ENCODE peak calls at places on chromosomes 11 and 22, in six cellular contexts. W is COR-L47, N is mucosa of descending colon, B is NCI-H774, O is posterior cingulate gyrus, C is RCC 7860. R is an unnamed sample.

GRCh38 chr11:96335389-96335788 is 7.6 kb downstream of the MAML2 start:
- DNase-seq in W (no peak), N (no peak), B (no peak), O (no peak), C (no peak), R (no peak)

GRCh38 chr11:114256176-114256897 is 39.9 kb upstream of the NNMT start:
- DNase-seq in W (no peak), N (no peak), B (no peak), O (no peak), C (no peak), R (no peak)

GRCh38 chr22:26587991-26588613 is 1.8 kb downstream of the TPST2 start:
- DNase-seq in W (no peak), N (no peak), B (no peak), O (no peak), C (no peak), R (no peak)

GRCh38 chr11:103359221-103359620 is 250.0 kb downstream of the DYNC2H1 start:
- DNase-seq in W (no peak), N (no peak), B (no peak), O (no peak), C (no peak), R (no peak)

GRCh38 chr22:44718418-44718817 is 16.4 kb downstream of the PRR5 start:
- DNase-seq in W (no peak), N (no peak), B (no peak), O (no peak), C (no peak), R (no peak)

GRCh38 chr11:77140231-77140959 is 12.3 kb downstream of the MYO7A start:
- DNase-seq in W (no peak), N (no peak), B (no peak), O (no peak), C (no peak), R (no peak)

GRCh38 chr11:133052537-133052936 is 479.8 kb downstream of the OPCML start:
- DNase-seq in W (no peak), N (no peak), B (no peak), O (no peak), C (no peak), R (no peak)

GRCh38 chr22:39207141-39208012 is 37.4 kb downstream of the PDGFB start:
- DNase-seq in W (peak; percentile 14), N (peak; percentile 37), B (peak; percentile 56), O (no peak), C (no peak), R (peak; percentile 38)

GRCh38 chr11:17531071-17531817 is 13.0 kb downstream of the USH1C start:
- DNase-seq in W (peak; percentile 57), N (no peak), B (peak; percentile 72), O (no peak), C (no peak), R (no peak)

GRCh38 chr11:6297831-6298230 is 22.5 kb downstream of the CAVIN3 start:
- DNase-seq in W (no peak), N (no peak), B (no peak), O (no peak), C (no peak), R (peak; percentile 44)

GRCh38 chr11:121257289-121257688 is 35.3 kb upstream of the SC5D start:
- DNase-seq in W (no peak), N (no peak), B (no peak), O (no peak), C (no peak), R (no peak)

GRCh38 chr22:17962168-17962567 is 62.2 kb downstream of the MICAL3 start:
- DNase-seq in W (no peak), N (no peak), B (no peak), O (no peak), C (no peak), R (no peak)

GRCh38 chr11:111586305-111586915 is 15.8 kb upstream of the SIK2 start:
- DNase-seq in W (peak; percentile 65), N (peak; percentile 84), B (peak; percentile 21), O (no peak), C (peak; percentile 78), R (peak; percentile 75)

GRCh38 chr11:77142091-77142975 is 14.3 kb downstream of the MYO7A start:
- DNase-seq in W (no peak), N (no peak), B (no peak), O (no peak), C (no peak), R (no peak)

GRCh38 chr11:59901306-59901705 is 22.7 kb downstream of the OOSP3 start:
- DNase-seq in W (no peak), N (peak; percentile 13), B (no peak), O (no peak), C (peak; percentile 8), R (no peak)